ENCODE peak calls at places on chromosomes 7 and 10, in four cellular contexts. One of them, this sample, is unnamed.

GRCh38 chr10:17088118-17088806 is 41.3 kb downstream of the CUBN start:
- DNase-seq in GM13977: no peak
- DNase-seq in ascending aorta: no peak
- DNase-seq in type B pancreatic cell: no peak
- DNase-seq in this sample: no peak

GRCh38 chr10:99234739-99235468 is 748 bp downstream of the HPSE2 start:
- DNase-seq in GM13977: no peak
- DNase-seq in ascending aorta: no peak
- DNase-seq in type B pancreatic cell: no peak
- DNase-seq in this sample: no peak

GRCh38 chr10:123236122-123236521 is 81.9 kb downstream of the BUB3 start:
- DNase-seq in GM13977: no peak
- DNase-seq in ascending aorta: no peak
- DNase-seq in type B pancreatic cell: no peak
- DNase-seq in this sample: peak; percentile 46

GRCh38 chr10:69241575-69241974 is 21.4 kb downstream of the HKDC1 start:
- DNase-seq in GM13977: no peak
- DNase-seq in ascending aorta: no peak
- DNase-seq in type B pancreatic cell: no peak
- DNase-seq in this sample: no peak

GRCh38 chr7:22485189-22485588 is 14.8 kb downstream of the STEAP1B start:
- DNase-seq in GM13977: no peak
- DNase-seq in ascending aorta: no peak
- DNase-seq in type B pancreatic cell: no peak
- DNase-seq in this sample: no peak

GRCh38 chr10:77452952-77453564 is 184.6 kb downstream of the KCNMA1 start:
- DNase-seq in GM13977: no peak
- DNase-seq in ascending aorta: no peak
- DNase-seq in type B pancreatic cell: no peak
- DNase-seq in this sample: no peak

GRCh38 chr7:47782792-47783191 is 165.5 kb downstream of the PKD1L1 start:
- DNase-seq in GM13977: no peak
- DNase-seq in ascending aorta: no peak
- DNase-seq in type B pancreatic cell: no peak
- DNase-seq in this sample: no peak

GRCh38 chr7:96126382-96126781 is 195.5 kb downstream of the SLC25A13 start:
- DNase-seq in GM13977: no peak
- DNase-seq in ascending aorta: no peak
- DNase-seq in type B pancreatic cell: no peak
- DNase-seq in this sample: no peak

GRCh38 chr10:33117816-33118215 is 159.8 kb upstream of the ITGB1 start:
- DNase-seq in GM13977: no peak
- DNase-seq in ascending aorta: no peak
- DNase-seq in type B pancreatic cell: no peak
- DNase-seq in this sample: no peak

GRCh38 chr7:107345898-107346297 is 124.0 kb upstream of the GPR22 start:
- DNase-seq in GM13977: no peak
- DNase-seq in ascending aorta: no peak
- DNase-seq in type B pancreatic cell: no peak
- DNase-seq in this sample: no peak

GRCh38 chr7:74362262-74362661 is 73.1 kb downstream of the CLIP2 start:
- DNase-seq in GM13977: no peak
- DNase-seq in ascending aorta: no peak
- DNase-seq in type B pancreatic cell: no peak
- DNase-seq in this sample: no peak

GRCh38 chr10:111972109-111972508 is 211.5 kb downstream of the GPAM start:
- DNase-seq in GM13977: no peak
- DNase-seq in ascending aorta: no peak
- DNase-seq in type B pancreatic cell: no peak
- DNase-seq in this sample: no peak

GRCh38 chr10:70832236-70832635 is 16.5 kb downstream of the SGPL1 start:
- DNase-seq in GM13977: no peak
- DNase-seq in ascending aorta: no peak
- DNase-seq in type B pancreatic cell: no peak
- DNase-seq in this sample: no peak

GRCh38 chr7:105261689-105262088 is 127.0 kb downstream of the SRPK2 start:
- DNase-seq in GM13977: no peak
- DNase-seq in ascending aorta: no peak
- DNase-seq in type B pancreatic cell: no peak
- DNase-seq in this sample: no peak

GRCh38 chr10:17563452-17563851 is 53.7 kb downstream of the HACD1 start:
- DNase-seq in GM13977: no peak
- DNase-seq in ascending aorta: no peak
- DNase-seq in type B pancreatic cell: no peak
- DNase-seq in this sample: no peak

GRCh38 chr10:22615819-22616499 is 98.4 kb downstream of the PIP4K2A start:
- DNase-seq in GM13977: peak; percentile 50
- DNase-seq in ascending aorta: no peak
- DNase-seq in type B pancreatic cell: no peak
- DNase-seq in this sample: no peak

GRCh38 chr7:2566890-2567662 is 8.3 kb downstream of the IQCE start:
- DNase-seq in GM13977: peak; percentile 45
- DNase-seq in ascending aorta: no peak
- DNase-seq in type B pancreatic cell: no peak
- DNase-seq in this sample: no peak

DNA sequence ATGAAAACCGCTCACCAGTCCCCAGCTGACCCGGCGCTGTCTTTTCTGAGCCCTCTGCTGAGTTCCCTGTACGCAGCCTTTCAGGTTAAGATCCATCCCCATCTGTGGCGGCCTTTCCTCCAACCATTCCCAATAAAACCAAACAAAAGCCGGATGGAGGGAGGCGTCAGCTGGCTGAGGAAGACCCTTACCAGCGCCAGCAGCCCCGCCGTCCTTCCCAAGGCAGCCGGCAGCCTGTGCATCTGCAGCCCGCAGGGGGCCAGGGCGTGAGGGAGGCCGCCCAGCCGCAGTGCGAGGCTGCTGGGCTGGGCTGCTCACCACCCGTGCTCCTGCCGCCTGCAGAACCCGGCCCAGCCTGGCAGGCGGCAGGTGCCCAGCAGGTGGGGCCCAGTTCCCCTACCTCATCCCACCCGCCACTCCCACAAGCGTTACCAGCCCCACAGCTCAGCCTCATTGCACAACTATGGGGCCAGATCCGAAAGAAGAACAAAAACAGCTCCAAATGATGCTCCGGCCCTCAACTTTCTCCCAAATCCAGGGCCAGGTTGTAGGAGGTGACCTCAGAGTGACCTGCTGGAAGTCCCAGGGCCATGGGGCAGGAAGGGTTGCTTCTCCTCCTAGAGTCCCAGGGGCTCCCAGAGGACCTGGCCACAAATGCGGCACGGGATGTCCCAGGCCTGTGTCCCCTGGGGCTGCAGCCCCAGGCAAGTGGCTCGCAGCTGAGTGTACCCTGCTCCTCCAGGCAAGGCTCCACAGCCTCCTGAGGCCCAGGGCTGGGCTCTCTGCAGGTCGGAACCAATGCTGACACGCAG is 23.8 kb downstream of the PAPOLB start:
- DNase-seq in GM13977: no peak
- DNase-seq in ascending aorta: no peak
- DNase-seq in type B pancreatic cell: no peak
- DNase-seq in this sample: no peak
- TF ChIP-seq CTCF in GM13977: no peak
- TF ChIP-seq CTCF in ascending aorta: no peak
- TF ChIP-seq CTCF in type B pancreatic cell: no peak
- TF ChIP-seq CTCF in this sample: no peak

DNA sequence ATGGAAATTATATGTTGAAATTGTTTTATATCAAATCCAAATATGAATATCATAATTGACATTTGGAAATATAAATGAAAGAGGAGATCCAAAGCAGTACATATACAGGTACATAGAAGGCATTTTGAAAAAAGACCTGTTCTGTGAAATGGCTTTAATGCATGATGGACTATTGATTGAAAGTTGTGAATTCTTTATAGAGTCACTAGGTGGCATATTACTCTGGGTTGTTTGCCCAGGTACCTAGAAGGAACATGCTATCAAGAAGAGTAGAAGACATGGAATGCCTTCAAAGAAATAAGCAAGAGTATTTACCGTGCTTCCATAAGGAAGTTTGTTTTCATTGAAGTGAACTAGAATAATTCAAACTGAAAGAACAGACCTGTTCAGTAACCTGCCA is 160.0 kb upstream of the ANK3 start:
- DNase-seq in GM13977: no peak
- DNase-seq in ascending aorta: no peak
- DNase-seq in type B pancreatic cell: no peak
- DNase-seq in this sample: no peak
- TF ChIP-seq CTCF in GM13977: peak; percentile 26
- TF ChIP-seq CTCF in ascending aorta: no peak
- TF ChIP-seq CTCF in type B pancreatic cell: peak; percentile 54
- TF ChIP-seq CTCF in this sample: peak; percentile 55

GRCh38 chr10:86632009-86632800 is 22.1 kb upstream of the OPN4 start:
- DNase-seq in GM13977: no peak
- DNase-seq in ascending aorta: no peak
- DNase-seq in type B pancreatic cell: no peak
- DNase-seq in this sample: no peak
- TF ChIP-seq CTCF in GM13977: no peak
- TF ChIP-seq CTCF in ascending aorta: peak; percentile 53
- TF ChIP-seq CTCF in type B pancreatic cell: peak; percentile 67
- TF ChIP-seq CTCF in this sample: peak; percentile 30

DNA sequence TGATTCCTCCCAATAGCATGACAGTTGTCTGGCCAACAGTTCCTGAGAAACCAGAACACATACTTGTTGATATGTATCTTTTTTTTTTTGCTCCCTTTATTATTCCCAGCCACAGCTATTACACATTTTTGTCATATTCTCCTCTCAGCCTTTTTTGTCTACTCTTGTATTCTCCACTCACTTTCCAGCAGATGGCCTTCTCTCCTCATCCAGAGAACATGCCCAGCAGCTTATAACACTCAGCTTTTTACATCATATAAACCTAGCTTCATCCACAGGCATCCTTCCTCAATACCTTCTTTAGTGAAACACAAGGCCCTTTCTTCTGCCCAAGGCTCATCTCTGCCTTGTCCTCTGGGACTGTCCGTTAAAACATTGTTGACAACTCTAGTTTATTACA is 101.7 kb downstream of the ORC5 start:
- DNase-seq in GM13977: no peak
- DNase-seq in ascending aorta: no peak
- DNase-seq in type B pancreatic cell: no peak
- DNase-seq in this sample: no peak
- TF ChIP-seq CTCF in GM13977: no peak
- TF ChIP-seq CTCF in ascending aorta: no peak
- TF ChIP-seq CTCF in type B pancreatic cell: no peak
- TF ChIP-seq CTCF in this sample: peak; percentile 31

GRCh38 chr7:8089036-8089780 is 120.6 kb downstream of the GLCCI1 start:
- DNase-seq in GM13977: no peak
- DNase-seq in ascending aorta: no peak
- DNase-seq in type B pancreatic cell: no peak
- DNase-seq in this sample: no peak
- TF ChIP-seq CTCF in GM13977: no peak
- TF ChIP-seq CTCF in ascending aorta: no peak
- TF ChIP-seq CTCF in type B pancreatic cell: no peak
- TF ChIP-seq CTCF in this sample: no peak

DNA sequence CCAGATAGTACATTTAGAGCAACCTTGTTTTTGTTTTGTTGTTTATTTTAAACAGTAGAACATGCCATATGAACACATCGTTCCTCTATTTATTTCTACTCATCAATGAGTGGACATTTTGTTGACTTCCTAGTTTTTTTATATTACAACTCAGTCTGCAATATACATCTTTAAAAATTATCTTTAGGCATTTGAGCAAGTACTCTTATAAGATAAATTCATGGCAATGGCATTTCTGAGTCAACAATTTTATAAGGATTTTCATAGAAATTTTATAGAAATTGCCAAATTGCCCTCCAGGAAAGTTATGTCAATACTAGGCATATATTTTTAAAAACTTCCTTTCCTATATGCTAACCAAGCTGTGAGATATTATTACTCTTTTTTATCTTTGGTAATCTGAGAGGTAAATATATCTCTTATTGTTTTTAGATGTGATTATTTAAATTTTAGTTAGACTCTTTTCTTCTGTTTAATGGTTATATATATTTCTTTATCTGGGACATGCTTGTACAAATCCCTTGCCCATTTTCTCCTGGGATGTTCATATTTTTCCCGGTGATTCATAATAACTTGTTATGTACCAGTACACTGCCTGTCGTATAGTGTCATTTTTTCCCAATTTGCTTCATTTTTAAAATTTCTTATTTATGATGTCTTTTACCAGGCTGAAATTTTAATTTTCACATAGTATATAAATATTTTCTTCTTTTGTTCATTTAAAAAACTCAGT is 50.5 kb downstream of the FZD1 start:
- DNase-seq in GM13977: no peak
- DNase-seq in ascending aorta: no peak
- DNase-seq in type B pancreatic cell: no peak
- DNase-seq in this sample: no peak
- TF ChIP-seq CTCF in GM13977: no peak
- TF ChIP-seq CTCF in ascending aorta: no peak
- TF ChIP-seq CTCF in type B pancreatic cell: no peak
- TF ChIP-seq CTCF in this sample: no peak

GRCh38 chr10:72259491-72260214 is 14.1 kb upstream of the DDIT4 start:
- DNase-seq in GM13977: no peak
- DNase-seq in ascending aorta: no peak
- DNase-seq in type B pancreatic cell: no peak
- DNase-seq in this sample: peak; percentile 85
- TF ChIP-seq CTCF in GM13977: no peak
- TF ChIP-seq CTCF in ascending aorta: no peak
- TF ChIP-seq CTCF in type B pancreatic cell: no peak
- TF ChIP-seq CTCF in this sample: no peak

DNA sequence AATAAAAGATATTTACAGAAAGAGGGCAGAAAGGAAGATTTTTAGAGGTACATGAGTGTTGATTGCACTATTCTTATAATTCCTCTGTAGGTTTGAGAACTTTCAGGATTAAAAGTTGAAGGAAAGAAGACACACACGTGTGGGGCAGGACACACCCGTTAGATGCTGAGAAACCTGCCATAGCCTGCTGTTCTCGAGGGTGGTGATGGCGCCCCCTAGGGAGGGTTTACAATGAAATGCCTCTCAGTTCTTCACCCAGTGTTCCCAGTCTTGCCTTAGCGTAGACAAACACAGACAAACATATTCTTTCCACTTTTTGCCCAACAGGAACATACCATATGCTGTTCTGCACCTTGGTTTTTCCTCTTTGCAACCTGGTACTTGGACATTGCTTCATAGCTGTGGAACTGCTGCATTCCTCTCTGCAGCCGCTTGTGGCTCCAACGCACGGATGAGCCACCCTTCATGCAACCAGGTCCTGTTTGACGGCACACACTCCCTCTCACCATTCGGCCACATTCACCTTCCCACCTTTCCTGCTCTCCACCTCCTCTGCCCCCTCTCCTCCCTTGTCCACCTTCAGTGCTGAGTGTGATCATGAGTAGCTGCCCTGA is 23.3 kb upstream of the HSPA12A start:
- DNase-seq in GM13977: peak; percentile 45
- DNase-seq in ascending aorta: no peak
- DNase-seq in type B pancreatic cell: no peak
- DNase-seq in this sample: no peak
- TF ChIP-seq CTCF in GM13977: peak; percentile 56
- TF ChIP-seq CTCF in ascending aorta: peak; percentile 30
- TF ChIP-seq CTCF in type B pancreatic cell: no peak
- TF ChIP-seq CTCF in this sample: peak; percentile 14

This sample was measured in osteocyte.